ENCODE peak calls at places on chromosomes 6 and 20, in four cellular contexts. One of them, this sample, is unnamed.

GRCh38 chr6:73665686-73666319 is 12.0 kb upstream of the SLC17A5 start:
- DNase-seq in IMR-90: peak
- DNase-seq in GM12891: no peak
- DNase-seq in testis: no peak
- DNase-seq in this sample: no peak

GRCh38 chr6:53151676-53152075 is 3.0 kb upstream of the GCM1 start:
- DNase-seq in GM12891: no peak
- DNase-seq in IMR-90: no peak
- DNase-seq in testis: no peak
- DNase-seq in this sample: peak

GRCh38 chr6:150006961-150007464 is 18.3 kb downstream of the RAET1L start:
- DNase-seq in IMR-90: peak
- DNase-seq in testis: no peak
- DNase-seq in GM12891: no peak
- DNase-seq in this sample: peak

GRCh38 chr6:138662474-138662873 is 111.1 kb upstream of the CCDC28A start:
- DNase-seq in IMR-90: peak
- DNase-seq in GM12891: no peak
- DNase-seq in testis: no peak
- DNase-seq in this sample: no peak

GRCh38 chr6:111462770-111463391 is 20.1 kb downstream of the REV3L start:
- DNase-seq in IMR-90: peak
- DNase-seq in testis: no peak
- DNase-seq in GM12891: no peak
- DNase-seq in this sample: peak

GRCh38 chr6:6407061-6407723 is 86.7 kb upstream of the F13A1 start:
- DNase-seq in IMR-90: no peak
- DNase-seq in testis: no peak
- DNase-seq in GM12891: peak
- DNase-seq in this sample: peak

GRCh38 chr6:35213824-35214756 is at the start of gene SCUBE3:
- DNase-seq in IMR-90: peak
- DNase-seq in testis: peak
- DNase-seq in GM12891: peak
- DNase-seq in this sample: peak

GRCh38 chr6:37212268-37212667 is 42.3 kb downstream of the PIM1 start:
- DNase-seq in testis: no peak
- DNase-seq in GM12891: no peak
- DNase-seq in IMR-90: no peak
- DNase-seq in this sample: no peak

GRCh38 chr6:71107935-71108420 is 151.1 kb upstream of the B3GAT2 start:
- DNase-seq in testis: peak
- DNase-seq in GM12891: no peak
- DNase-seq in IMR-90: peak
- DNase-seq in this sample: no peak

DNA sequence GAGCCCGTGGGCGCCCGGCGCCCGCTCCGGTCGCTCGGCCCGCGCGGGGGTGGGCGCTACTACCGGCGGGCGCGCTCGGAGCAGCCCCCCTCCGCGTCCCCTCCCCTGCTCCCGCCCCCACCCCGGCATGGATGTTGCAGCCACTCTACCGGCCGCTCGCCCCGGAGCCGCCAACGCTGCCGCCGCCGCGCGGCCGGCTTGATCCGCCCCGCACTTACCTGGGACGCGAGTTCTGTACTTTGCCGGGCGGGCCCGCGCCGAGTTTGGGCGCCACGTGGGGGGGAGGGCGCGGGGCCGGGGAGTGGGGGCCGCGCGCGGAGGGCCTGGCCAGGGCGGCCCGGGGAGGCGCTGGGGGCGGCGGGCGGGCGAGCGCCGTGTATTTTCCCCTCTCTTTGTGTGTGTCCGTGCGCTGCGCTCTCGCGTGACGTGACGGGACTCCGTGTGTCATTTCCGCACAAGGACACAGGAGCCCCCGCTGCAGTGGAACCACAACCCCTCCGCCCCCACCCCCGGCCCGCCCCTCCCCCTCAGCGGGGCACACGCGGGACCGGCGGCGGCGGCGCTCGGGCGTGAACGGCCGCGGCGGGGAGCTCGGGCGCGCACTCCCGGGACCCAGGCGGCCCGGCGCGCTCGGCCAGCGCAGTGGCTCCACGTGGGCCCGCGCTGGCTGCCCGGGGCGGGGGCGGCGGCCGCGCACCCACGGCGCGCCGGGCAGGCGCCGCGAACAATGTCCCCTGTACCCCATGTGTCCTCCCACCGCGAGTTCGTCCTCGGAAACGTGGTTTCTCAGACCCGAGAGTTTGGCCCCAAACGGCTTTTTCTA is at the start of gene BEND3:
- DNase-seq in testis: peak
- DNase-seq in IMR-90: no peak
- DNase-seq in GM12891: peak
- DNase-seq in this sample: peak
- TF ChIP-seq POLR2A in testis: no peak
- TF ChIP-seq POLR2A in IMR-90: no peak
- TF ChIP-seq POLR2A in GM12891: no peak
- TF ChIP-seq POLR2A in this sample: no peak

GRCh38 chr6:31977816-31978431 is 3.9 kb upstream of the C4A start:
- DNase-seq in IMR-90: no peak
- DNase-seq in GM12891: no peak
- DNase-seq in testis: no peak
- DNase-seq in this sample: no peak

GRCh38 chr6:31978831-31979230 is 3.0 kb upstream of the C4A start:
- DNase-seq in IMR-90: no peak
- DNase-seq in testis: no peak
- DNase-seq in GM12891: no peak
- DNase-seq in this sample: no peak

DNA sequence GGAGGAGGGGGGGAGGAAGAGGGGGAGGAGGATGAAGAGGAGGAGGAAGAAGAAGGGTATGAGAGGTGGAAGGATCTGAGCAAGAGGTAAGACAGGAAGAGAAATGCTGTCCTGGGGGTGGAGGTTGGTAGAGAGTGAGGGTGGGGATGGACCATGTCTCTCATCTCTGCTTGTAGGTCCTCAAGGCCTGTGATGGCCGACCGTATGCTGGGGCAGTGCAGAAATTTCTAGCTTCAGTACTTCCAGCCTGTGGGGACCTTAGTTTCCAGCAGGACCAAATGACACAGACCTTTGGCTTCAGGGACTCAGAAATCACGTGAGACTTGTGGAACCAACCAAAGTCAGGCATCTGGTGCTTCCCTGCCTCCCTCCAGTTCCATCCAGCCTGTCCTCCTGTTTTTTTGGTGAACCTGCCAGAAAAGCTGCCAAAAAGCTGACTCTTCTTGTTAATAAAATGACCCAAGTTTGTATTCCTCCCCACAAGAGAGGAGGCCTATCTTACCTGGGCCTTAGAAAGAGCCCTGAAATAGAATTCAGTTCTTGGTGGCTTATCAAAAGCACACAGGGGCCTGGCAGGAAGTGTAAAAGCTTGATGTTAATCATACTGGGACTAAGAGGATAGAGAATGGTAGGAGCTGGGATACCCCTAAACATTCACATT is 2.5 kb upstream of the C4A start:
- DNase-seq in IMR-90: no peak
- DNase-seq in testis: no peak
- DNase-seq in GM12891: no peak
- DNase-seq in this sample: no peak
- TF ChIP-seq POLR2A in IMR-90: no peak
- TF ChIP-seq POLR2A in testis: no peak
- TF ChIP-seq POLR2A in GM12891: no peak
- TF ChIP-seq POLR2A in this sample: no peak

GRCh38 chr6:154732538-154732823 is 735 bp upstream of the SCAF8 start:
- DNase-seq in GM12891: no peak
- DNase-seq in testis: no peak
- DNase-seq in IMR-90: no peak
- DNase-seq in this sample: no peak

GRCh38 chr6:154732824-154733609 is at the start of gene SCAF8:
- DNase-seq in IMR-90: peak
- DNase-seq in GM12891: peak
- DNase-seq in testis: peak
- DNase-seq in this sample: peak

GRCh38 chr6:154731296-154732218 is 1.7 kb upstream of the SCAF8 start:
- DNase-seq in IMR-90: no peak
- DNase-seq in GM12891: no peak
- DNase-seq in testis: no peak
- DNase-seq in this sample: peak

GRCh38 chr6:154736613-154737259 is 3.5 kb downstream of the SCAF8 start:
- DNase-seq in testis: no peak
- DNase-seq in IMR-90: no peak
- DNase-seq in GM12891: no peak
- DNase-seq in this sample: peak

GRCh38 chr6:154733610-154734379 is 579 bp downstream of the SCAF8 start:
- DNase-seq in testis: peak
- DNase-seq in IMR-90: peak
- DNase-seq in GM12891: peak
- DNase-seq in this sample: peak
- TF ChIP-seq POLR2A in testis: peak
- TF ChIP-seq POLR2A in IMR-90: peak
- TF ChIP-seq POLR2A in GM12891: no peak
- TF ChIP-seq POLR2A in this sample: no peak

GRCh38 chr20:46063652-46064054 is 26.1 kb downstream of the NCOA5 start:
- DNase-seq in IMR-90: no peak
- DNase-seq in testis: no peak
- DNase-seq in GM12891: no peak
- DNase-seq in this sample: no peak

GRCh38 chr20:46062151-46062550 is 27.6 kb downstream of the NCOA5 start:
- DNase-seq in IMR-90: no peak
- DNase-seq in testis: no peak
- DNase-seq in GM12891: no peak
- DNase-seq in this sample: no peak

GRCh38 chr20:46062621-46063020 is 27.1 kb downstream of the NCOA5 start:
- DNase-seq in GM12891: no peak
- DNase-seq in testis: no peak
- DNase-seq in IMR-90: no peak
- DNase-seq in this sample: no peak

GRCh38 chr20:46065006-46065405 is 24.8 kb downstream of the NCOA5 start:
- DNase-seq in testis: no peak
- DNase-seq in IMR-90: no peak
- DNase-seq in GM12891: no peak
- DNase-seq in this sample: no peak

GRCh38 chr20:46063151-46063550 is 26.6 kb downstream of the NCOA5 start:
- DNase-seq in GM12891: no peak
- DNase-seq in testis: no peak
- DNase-seq in IMR-90: no peak
- DNase-seq in this sample: no peak
- TF ChIP-seq POLR2A in GM12891: no peak
- TF ChIP-seq POLR2A in testis: no peak
- TF ChIP-seq POLR2A in IMR-90: no peak
- TF ChIP-seq POLR2A in this sample: no peak

DNA sequence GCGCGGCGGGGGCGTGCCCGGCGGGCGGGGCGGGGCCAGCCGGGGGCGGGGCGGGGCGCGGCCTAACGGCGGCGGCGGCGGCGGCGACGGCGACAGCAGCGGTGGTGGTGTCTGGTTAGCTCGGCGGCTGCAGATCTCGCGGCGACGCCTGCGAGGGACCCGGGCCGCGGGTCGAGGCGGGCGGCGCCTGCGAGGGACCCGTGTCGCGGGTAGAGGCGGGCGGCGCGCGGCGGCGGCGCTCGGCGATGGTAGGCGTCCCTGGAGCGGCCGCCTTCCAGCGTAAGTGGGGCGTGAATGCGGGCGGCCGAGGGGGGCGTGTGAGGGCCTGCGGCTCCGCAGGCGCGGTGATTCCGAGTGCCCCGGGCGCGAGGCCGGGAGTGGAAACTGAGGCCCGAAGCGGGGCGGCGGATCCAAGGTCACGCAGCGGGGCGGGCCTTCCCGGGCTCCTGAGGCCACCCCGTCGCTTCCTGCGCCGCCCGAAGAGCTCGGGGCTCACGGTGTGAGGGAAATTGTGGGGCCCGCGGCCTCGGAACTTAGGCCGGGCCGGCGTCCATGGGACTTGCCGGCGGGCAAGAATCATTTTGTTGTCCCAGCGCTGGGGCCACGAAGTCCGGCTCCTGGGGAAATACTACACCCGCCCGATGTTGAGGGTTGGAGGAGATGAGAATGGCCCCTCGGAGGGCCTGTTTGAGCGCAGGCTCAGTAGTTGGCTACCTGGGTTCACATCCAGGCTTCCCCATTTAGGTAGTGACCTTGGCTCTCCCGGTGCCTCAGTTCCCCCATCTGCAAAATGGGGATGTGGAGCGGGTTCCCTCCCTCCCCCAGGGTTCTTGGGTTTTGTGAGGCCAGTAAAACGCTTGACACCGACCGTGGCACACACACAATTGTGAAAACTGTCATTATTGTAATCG is at the start of gene CBFA2T2:
- DNase-seq in GM12891: no peak
- DNase-seq in testis: peak
- DNase-seq in IMR-90: peak
- DNase-seq in this sample: no peak
- TF ChIP-seq POLR2A in GM12891: no peak
- TF ChIP-seq POLR2A in testis: no peak
- TF ChIP-seq POLR2A in IMR-90: no peak
- TF ChIP-seq POLR2A in this sample: peak

GRCh38 chr6:85641916-85642773 is 541 bp downstream of the SYNCRIP start:
- DNase-seq in IMR-90: peak
- DNase-seq in testis: peak
- DNase-seq in GM12891: peak
- DNase-seq in this sample: peak

GRCh38 chr6:85643530-85644373 is 1.1 kb upstream of the SYNCRIP start:
- DNase-seq in IMR-90: peak
- DNase-seq in GM12891: peak
- DNase-seq in testis: peak
- DNase-seq in this sample: peak

GRCh38 chr6:85642774-85643529 is at the start of gene SYNCRIP:
- DNase-seq in testis: peak
- DNase-seq in GM12891: peak
- DNase-seq in IMR-90: peak
- DNase-seq in this sample: peak

GRCh38 chr6:85641522-85641915 is 1.2 kb downstream of the SYNCRIP start:
- DNase-seq in testis: no peak
- DNase-seq in IMR-90: peak
- DNase-seq in GM12891: no peak
- DNase-seq in this sample: no peak

DNA sequence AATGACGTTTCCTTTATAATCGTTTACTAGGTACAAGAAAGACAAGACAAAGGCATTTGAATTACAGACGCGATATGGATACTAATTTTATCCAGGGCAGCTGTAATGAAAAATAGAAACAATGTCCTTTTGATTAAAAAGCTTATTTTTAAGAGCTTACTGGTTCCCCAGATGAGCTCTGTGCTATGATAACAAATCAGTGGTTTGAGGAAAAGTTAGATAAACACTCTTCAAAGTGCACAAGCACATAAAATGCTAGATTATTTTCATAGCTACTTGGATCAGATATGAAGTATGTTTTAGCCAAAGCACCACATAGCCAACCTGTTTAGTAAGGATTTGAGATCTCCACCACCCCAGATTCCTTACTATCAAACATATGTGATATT is 1.7 kb upstream of the SYNCRIP start:
- DNase-seq in testis: no peak
- DNase-seq in GM12891: no peak
- DNase-seq in IMR-90: peak
- DNase-seq in this sample: peak
- TF ChIP-seq POLR2A in testis: no peak
- TF ChIP-seq POLR2A in GM12891: no peak
- TF ChIP-seq POLR2A in IMR-90: no peak
- TF ChIP-seq POLR2A in this sample: no peak

This sample was measured in NB4.